ENCODE peak calls at places on chromosomes 1 and 21, in ten cellular contexts. One of them, this sample, is unnamed.

GRCh38 chr1:183444243-183444642 is 26.1 kb upstream of the NMNAT2 start:
- DNase-seq in left ventricle myocardium inferior: no peak
- DNase-seq in ureter: no peak
- DNase-seq in NCI-H2171 treated with DMSO at 0.1 percent for 48 hours: peak
- DNase-seq in lower leg skin: no peak
- DNase-seq in kidney tubule cell: no peak
- DNase-seq in stimulated activated CD4-positive, alpha-beta T cell treated with anti-CD3 and anti-CD28 coated beads, Interleukin-12 subunit alpha, Interleukin-12 subunit beta, amount 100 ng/mL, for 48 hours: no peak
- DNase-seq in RCC 7860: no peak
- DNase-seq in CD4-positive, CD25-positive, alpha-beta regulatory T cell: no peak
- DNase-seq in SHP77: no peak
- DNase-seq in this sample: no peak

GRCh38 chr1:222167111-222167510 is 380.8 kb downstream of the HHIPL2 start:
- DNase-seq in kidney tubule cell: peak
- DNase-seq in stimulated activated CD4-positive, alpha-beta T cell treated with anti-CD3 and anti-CD28 coated beads, Interleukin-12 subunit alpha, Interleukin-12 subunit beta, amount 100 ng/mL, for 48 hours: peak
- DNase-seq in lower leg skin: no peak
- DNase-seq in CD4-positive, CD25-positive, alpha-beta regulatory T cell: no peak
- DNase-seq in left ventricle myocardium inferior: peak
- DNase-seq in SHP77: peak
- DNase-seq in RCC 7860: peak
- DNase-seq in NCI-H2171 treated with DMSO at 0.1 percent for 48 hours: peak
- DNase-seq in ureter: no peak
- DNase-seq in this sample: no peak

GRCh38 chr1:98336472-98337118 is 324.9 kb upstream of the SNX7 start:
- DNase-seq in CD4-positive, CD25-positive, alpha-beta regulatory T cell: no peak
- DNase-seq in ureter: no peak
- DNase-seq in SHP77: no peak
- DNase-seq in NCI-H2171 treated with DMSO at 0.1 percent for 48 hours: no peak
- DNase-seq in lower leg skin: no peak
- DNase-seq in kidney tubule cell: peak
- DNase-seq in left ventricle myocardium inferior: no peak
- DNase-seq in RCC 7860: no peak
- DNase-seq in stimulated activated CD4-positive, alpha-beta T cell treated with anti-CD3 and anti-CD28 coated beads, Interleukin-12 subunit alpha, Interleukin-12 subunit beta, amount 100 ng/mL, for 48 hours: no peak
- DNase-seq in this sample: no peak

GRCh38 chr1:231934797-231935196 is 308.2 kb downstream of the DISC1 start:
- DNase-seq in left ventricle myocardium inferior: no peak
- DNase-seq in RCC 7860: no peak
- DNase-seq in stimulated activated CD4-positive, alpha-beta T cell treated with anti-CD3 and anti-CD28 coated beads, Interleukin-12 subunit alpha, Interleukin-12 subunit beta, amount 100 ng/mL, for 48 hours: no peak
- DNase-seq in ureter: no peak
- DNase-seq in CD4-positive, CD25-positive, alpha-beta regulatory T cell: no peak
- DNase-seq in lower leg skin: no peak
- DNase-seq in NCI-H2171 treated with DMSO at 0.1 percent for 48 hours: peak
- DNase-seq in SHP77: peak
- DNase-seq in kidney tubule cell: no peak
- DNase-seq in this sample: no peak

GRCh38 chr21:29349702-29350101 is 51.0 kb downstream of the BACH1 start:
- DNase-seq in ureter: no peak
- DNase-seq in lower leg skin: no peak
- DNase-seq in stimulated activated CD4-positive, alpha-beta T cell treated with anti-CD3 and anti-CD28 coated beads, Interleukin-12 subunit alpha, Interleukin-12 subunit beta, amount 100 ng/mL, for 48 hours: no peak
- DNase-seq in RCC 7860: no peak
- DNase-seq in NCI-H2171 treated with DMSO at 0.1 percent for 48 hours: peak
- DNase-seq in SHP77: no peak
- DNase-seq in CD4-positive, CD25-positive, alpha-beta regulatory T cell: no peak
- DNase-seq in left ventricle myocardium inferior: no peak
- DNase-seq in kidney tubule cell: no peak
- DNase-seq in this sample: no peak

GRCh38 chr1:85596531-85596930 is 16.0 kb downstream of the CCN1 start:
- DNase-seq in lower leg skin: no peak
- DNase-seq in RCC 7860: no peak
- DNase-seq in SHP77: no peak
- DNase-seq in left ventricle myocardium inferior: no peak
- DNase-seq in NCI-H2171 treated with DMSO at 0.1 percent for 48 hours: no peak
- DNase-seq in ureter: no peak
- DNase-seq in stimulated activated CD4-positive, alpha-beta T cell treated with anti-CD3 and anti-CD28 coated beads, Interleukin-12 subunit alpha, Interleukin-12 subunit beta, amount 100 ng/mL, for 48 hours: no peak
- DNase-seq in kidney tubule cell: no peak
- DNase-seq in CD4-positive, CD25-positive, alpha-beta regulatory T cell: no peak
- DNase-seq in this sample: no peak

GRCh38 chr21:39444406-39445145 is 1.0 kb downstream of the LCA5L start:
- DNase-seq in left ventricle myocardium inferior: no peak
- DNase-seq in ureter: no peak
- DNase-seq in SHP77: peak
- DNase-seq in NCI-H2171 treated with DMSO at 0.1 percent for 48 hours: no peak
- DNase-seq in kidney tubule cell: peak
- DNase-seq in stimulated activated CD4-positive, alpha-beta T cell treated with anti-CD3 and anti-CD28 coated beads, Interleukin-12 subunit alpha, Interleukin-12 subunit beta, amount 100 ng/mL, for 48 hours: no peak
- DNase-seq in RCC 7860: no peak
- DNase-seq in CD4-positive, CD25-positive, alpha-beta regulatory T cell: no peak
- DNase-seq in lower leg skin: no peak
- DNase-seq in this sample: no peak

GRCh38 chr1:176515310-176515709 is 52.3 kb downstream of the PAPPA2 start:
- DNase-seq in SHP77: peak
- DNase-seq in NCI-H2171 treated with DMSO at 0.1 percent for 48 hours: peak
- DNase-seq in kidney tubule cell: peak
- DNase-seq in CD4-positive, CD25-positive, alpha-beta regulatory T cell: no peak
- DNase-seq in lower leg skin: no peak
- DNase-seq in RCC 7860: peak
- DNase-seq in ureter: no peak
- DNase-seq in stimulated activated CD4-positive, alpha-beta T cell treated with anti-CD3 and anti-CD28 coated beads, Interleukin-12 subunit alpha, Interleukin-12 subunit beta, amount 100 ng/mL, for 48 hours: no peak
- DNase-seq in left ventricle myocardium inferior: no peak
- DNase-seq in this sample: no peak

GRCh38 chr1:75265792-75266191 is 131.6 kb downstream of the LHX8 start:
- DNase-seq in lower leg skin: no peak
- DNase-seq in ureter: no peak
- DNase-seq in kidney tubule cell: peak
- DNase-seq in NCI-H2171 treated with DMSO at 0.1 percent for 48 hours: peak
- DNase-seq in SHP77: peak
- DNase-seq in CD4-positive, CD25-positive, alpha-beta regulatory T cell: peak
- DNase-seq in RCC 7860: no peak
- DNase-seq in stimulated activated CD4-positive, alpha-beta T cell treated with anti-CD3 and anti-CD28 coated beads, Interleukin-12 subunit alpha, Interleukin-12 subunit beta, amount 100 ng/mL, for 48 hours: peak
- DNase-seq in left ventricle myocardium inferior: no peak
- DNase-seq in this sample: no peak

GRCh38 chr1:156160000-156160743 is 6.8 kb downstream of the SEMA4A start:
- DNase-seq in ureter: no peak
- DNase-seq in RCC 7860: peak
- DNase-seq in NCI-H2171 treated with DMSO at 0.1 percent for 48 hours: no peak
- DNase-seq in stimulated activated CD4-positive, alpha-beta T cell treated with anti-CD3 and anti-CD28 coated beads, Interleukin-12 subunit alpha, Interleukin-12 subunit beta, amount 100 ng/mL, for 48 hours: no peak
- DNase-seq in SHP77: no peak
- DNase-seq in CD4-positive, CD25-positive, alpha-beta regulatory T cell: no peak
- DNase-seq in kidney tubule cell: peak
- DNase-seq in left ventricle myocardium inferior: peak
- DNase-seq in lower leg skin: no peak
- DNase-seq in this sample: no peak

GRCh38 chr1:87428351-87428750 is 99.7 kb downstream of the LMO4 start:
- DNase-seq in kidney tubule cell: no peak
- DNase-seq in stimulated activated CD4-positive, alpha-beta T cell treated with anti-CD3 and anti-CD28 coated beads, Interleukin-12 subunit alpha, Interleukin-12 subunit beta, amount 100 ng/mL, for 48 hours: no peak
- DNase-seq in ureter: no peak
- DNase-seq in RCC 7860: no peak
- DNase-seq in CD4-positive, CD25-positive, alpha-beta regulatory T cell: no peak
- DNase-seq in NCI-H2171 treated with DMSO at 0.1 percent for 48 hours: no peak
- DNase-seq in left ventricle myocardium inferior: no peak
- DNase-seq in SHP77: no peak
- DNase-seq in lower leg skin: no peak
- DNase-seq in this sample: no peak

GRCh38 chr1:202501281-202501680 is 152.8 kb downstream of the PPP1R12B start:
- DNase-seq in CD4-positive, CD25-positive, alpha-beta regulatory T cell: peak
- DNase-seq in NCI-H2171 treated with DMSO at 0.1 percent for 48 hours: peak
- DNase-seq in stimulated activated CD4-positive, alpha-beta T cell treated with anti-CD3 and anti-CD28 coated beads, Interleukin-12 subunit alpha, Interleukin-12 subunit beta, amount 100 ng/mL, for 48 hours: no peak
- DNase-seq in SHP77: peak
- DNase-seq in kidney tubule cell: peak
- DNase-seq in left ventricle myocardium inferior: no peak
- DNase-seq in lower leg skin: no peak
- DNase-seq in RCC 7860: peak
- DNase-seq in ureter: no peak
- DNase-seq in this sample: no peak

GRCh38 chr1:54971317-54971791 is 9.1 kb upstream of the TMEM61 start:
- DNase-seq in lower leg skin: no peak
- DNase-seq in kidney tubule cell: peak
- DNase-seq in left ventricle myocardium inferior: no peak
- DNase-seq in ureter: no peak
- DNase-seq in SHP77: no peak
- DNase-seq in CD4-positive, CD25-positive, alpha-beta regulatory T cell: no peak
- DNase-seq in RCC 7860: peak
- DNase-seq in stimulated activated CD4-positive, alpha-beta T cell treated with anti-CD3 and anti-CD28 coated beads, Interleukin-12 subunit alpha, Interleukin-12 subunit beta, amount 100 ng/mL, for 48 hours: no peak
- DNase-seq in NCI-H2171 treated with DMSO at 0.1 percent for 48 hours: no peak
- DNase-seq in this sample: no peak